ENCODE peak calls at places on chromosomes 4 and X, in eight cellular contexts. R, L, D, W, K, B, J and F are unnamed samples.

GRCh38 chrX:121671649-121672048 is 624.2 kb downstream of the GLUD2 start:
- DNase-seq in D (no peak), J (no peak), L (no peak), B (no peak), W (no peak), K (no peak), R (no peak), F (no peak)

GRCh38 chrX:14673764-14674163 is 144.4 kb downstream of the GLRA2 start:
- DNase-seq in J (peak; percentile 9), D (no peak), R (peak; percentile 4), K (peak; percentile 78), W (no peak), B (peak; percentile 89), L (peak; percentile 87), F (peak; percentile 16)

GRCh38 chrX:46607916-46608315 is 34.4 kb downstream of the CHST7 start:
- DNase-seq in B (no peak), W (no peak), K (no peak), J (no peak), D (no peak), L (no peak), R (no peak), F (no peak)

GRCh38 chr4:128715616-128716015 is 93.9 kb upstream of the JADE1 start:
- DNase-seq in W (no peak), D (no peak), L (no peak), J (no peak), B (no peak), K (no peak), R (no peak), F (no peak)

GRCh38 chr4:174437324-174437723 is 85.0 kb downstream of the HPGD start:
- DNase-seq in K (no peak), B (no peak), L (peak; percentile 37), D (no peak), J (no peak), R (no peak), W (no peak), F (peak; percentile 20)

GRCh38 chr4:186144596-186145569 is 40.4 kb downstream of the FAM149A start:
- DNase-seq in J (no peak), B (no peak), K (no peak), R (no peak), L (peak; percentile 8), D (no peak), W (no peak), F (no peak)

GRCh38 chr4:38209654-38210053 is 249.5 kb downstream of the PTTG2 start:
- DNase-seq in K (no peak), L (no peak), R (no peak), B (no peak), J (no peak), D (no peak), W (no peak), F (no peak)

GRCh38 chr4:14196141-14196540 is 568.6 kb upstream of the BOD1L1 start:
- DNase-seq in J (no peak), D (no peak), B (no peak), L (no peak), W (no peak), K (no peak), R (no peak), F (peak; percentile 31)

GRCh38 chrX:48468693-48469691 is 1.1 kb downstream of the SLC38A5 start:
- DNase-seq in L (no peak), J (no peak), W (peak; percentile 30), D (peak; percentile 17), B (no peak), K (no peak), R (peak; percentile 66), F (no peak)

GRCh38 chr4:126757219-126757618 is 875.5 kb upstream of the INTU start:
- DNase-seq in L (no peak), D (no peak), K (no peak), R (no peak), J (no peak), W (no peak), B (no peak), F (no peak)

GRCh38 chr4:28277931-28278330 is 1417.3 kb downstream of the STIM2 start:
- DNase-seq in L (no peak), R (no peak), K (no peak), B (peak; percentile 42), J (no peak), D (no peak), W (no peak), F (no peak)

GRCh38 chr4:168589154-168589553 is 92.3 kb downstream of the PALLD start:
- DNase-seq in J (no peak), L (peak; percentile 70), B (peak; percentile 93), K (peak; percentile 94), W (no peak), R (no peak), D (no peak), F (no peak)

GRCh38 chr4:71020611-71021010 is 27.2 kb downstream of the DCK start:
- DNase-seq in L (no peak), W (no peak), R (no peak), K (no peak), B (no peak), D (no peak), J (no peak), F (no peak)

GRCh38 chrX:109537324-109537665 is 651 bp downstream of the NXT2 start:
- DNase-seq in K (no peak), D (no peak), L (no peak), B (peak; percentile 94), W (no peak), J (no peak), R (no peak), F (peak; percentile 25)

GRCh38 chr4:138252551-138252950 is 10.4 kb upstream of the SLC7A11 start:
- DNase-seq in L (no peak), W (no peak), D (no peak), K (no peak), R (no peak), B (no peak), J (no peak), F (no peak)

GRCh38 chr4:12978310-12978709 is 505.8 kb downstream of the RAB28 start:
- DNase-seq in D (no peak), L (no peak), K (no peak), B (no peak), J (no peak), R (no peak), W (no peak), F (no peak)

GRCh38 chrX:124501566-124501965 is 155.2 kb downstream of the SH2D1A start:
- DNase-seq in J (no peak), W (no peak), K (no peak), R (no peak), D (no peak), B (no peak), L (no peak), F (no peak)

GRCh38 chr4:8343051-8343966 is 73.8 kb downstream of the HTRA3 start:
- DNase-seq in L (no peak), J (no peak), D (no peak), K (no peak), B (no peak), W (no peak), R (no peak), F (no peak)

GRCh38 chr4:152591361-152591760 is 55.5 kb upstream of the FBXW7 start:
- DNase-seq in R (no peak), B (no peak), D (no peak), L (no peak), K (no peak), J (no peak), W (peak; percentile 20), F (no peak)

GRCh38 chr4:122845760-122846159 is 19.1 kb downstream of the FGF2 start:
- DNase-seq in L (peak; percentile 8), R (no peak), W (no peak), B (no peak), K (no peak), J (no peak), D (no peak), F (no peak)

GRCh38 chr4:17126306-17126978 is 228.0 kb upstream of the LDB2 start:
- DNase-seq in L (no peak), D (no peak), K (no peak), R (no peak), B (no peak), W (no peak), J (no peak), F (no peak)

GRCh38 chr4:123350191-123350544 is 46.4 kb upstream of the SPRY1 start:
- DNase-seq in R (peak; percentile 82), K (peak; percentile 16), J (no peak), W (no peak), D (no peak), B (peak; percentile 40), L (no peak), F (no peak)

GRCh38 chr4:156837625-156838345 is 133.8 kb downstream of the PDGFC start:
- DNase-seq in W (no peak), D (no peak), B (no peak), L (no peak), K (no peak), R (no peak), J (no peak), F (no peak)

GRCh38 chrX:1124531-1124930 is 87.9 kb downstream of the CRLF2 start:
- DNase-seq in K (no peak), W (no peak), B (no peak), J (no peak), R (no peak), L (no peak), D (no peak), F (no peak)

GRCh38 chr4:6968496-6968895 is 58.9 kb downstream of the TBC1D14 start:
- DNase-seq in R (no peak), J (no peak), W (no peak), K (no peak), L (no peak), B (no peak), D (no peak), F (no peak)

GRCh38 chr4:153934689-153935017 is 145.8 kb upstream of the SFRP2 start:
- DNase-seq in L (no peak), J (no peak), D (no peak), R (no peak), W (no peak), K (no peak), B (no peak), F (no peak)

GRCh38 chrX:21932277-21932996 is 8.1 kb upstream of the SMS start:
- DNase-seq in J (peak; percentile 24), K (no peak), W (no peak), L (peak; percentile 85), R (no peak), D (no peak), B (peak; percentile 86), F (no peak)